ENCODE peak calls at places on chromosomes 1 and 21, in five cellular contexts. One of them, this sample, is unnamed.

GRCh38 chr21:32813265-32813903 is 41.8 kb upstream of the PAXBP1 start:
- DNase-seq in aorta: no peak
- DNase-seq in fibroblast of the aortic adventitia: no peak
- DNase-seq in epithelial cell of prostate: no peak
- DNase-seq in GF-D8: no peak
- DNase-seq in this sample: peak

GRCh38 chr1:231091853-231092301 is 51.8 kb upstream of the FAM89A start:
- DNase-seq in aorta: no peak
- DNase-seq in fibroblast of the aortic adventitia: peak
- DNase-seq in epithelial cell of prostate: no peak
- DNase-seq in GF-D8: no peak
- DNase-seq in this sample: peak

GRCh38 chr1:63663301-63663700 is 70.1 kb downstream of the PGM1 start:
- DNase-seq in aorta: no peak
- DNase-seq in fibroblast of the aortic adventitia: peak
- DNase-seq in epithelial cell of prostate: peak
- DNase-seq in GF-D8: no peak
- DNase-seq in this sample: peak

GRCh38 chr21:44856131-44856530 is 17.4 kb downstream of the PTTG1IP start:
- DNase-seq in aorta: peak
- DNase-seq in fibroblast of the aortic adventitia: no peak
- DNase-seq in epithelial cell of prostate: no peak
- DNase-seq in GF-D8: no peak
- DNase-seq in this sample: no peak

GRCh38 chr1:59498640-59499039 is 201.7 kb downstream of the FGGY start:
- DNase-seq in aorta: no peak
- DNase-seq in fibroblast of the aortic adventitia: peak
- DNase-seq in epithelial cell of prostate: no peak
- DNase-seq in GF-D8: no peak
- DNase-seq in this sample: peak

GRCh38 chr1:67834246-67834877 is 1.1 kb upstream of the GNG12 start:
- DNase-seq in aorta: no peak
- DNase-seq in fibroblast of the aortic adventitia: no peak
- DNase-seq in epithelial cell of prostate: no peak
- DNase-seq in GF-D8: no peak
- DNase-seq in this sample: no peak

GRCh38 chr21:45069711-45070110 is 4.7 kb upstream of the ADARB1 start:
- DNase-seq in aorta: no peak
- DNase-seq in fibroblast of the aortic adventitia: no peak
- DNase-seq in epithelial cell of prostate: no peak
- DNase-seq in GF-D8: no peak
- DNase-seq in this sample: peak

GRCh38 chr21:42849759-42850412 is 29.5 kb downstream of the WDR4 start:
- DNase-seq in aorta: no peak
- DNase-seq in fibroblast of the aortic adventitia: no peak
- DNase-seq in epithelial cell of prostate: no peak
- DNase-seq in GF-D8: no peak
- DNase-seq in this sample: no peak

GRCh38 chr21:38321568-38321967 is 64.8 kb downstream of the KCNJ15 start:
- DNase-seq in aorta: no peak
- DNase-seq in fibroblast of the aortic adventitia: peak
- DNase-seq in epithelial cell of prostate: no peak
- DNase-seq in GF-D8: no peak
- DNase-seq in this sample: no peak

GRCh38 chr1:205147191-205147590 is 25.4 kb upstream of the RBBP5 start:
- DNase-seq in aorta: no peak
- DNase-seq in fibroblast of the aortic adventitia: peak
- DNase-seq in epithelial cell of prostate: no peak
- DNase-seq in GF-D8: no peak
- DNase-seq in this sample: peak

GRCh38 chr1:12338793-12339192 is 109.0 kb downstream of the VPS13D start:
- DNase-seq in aorta: no peak
- DNase-seq in fibroblast of the aortic adventitia: no peak
- DNase-seq in epithelial cell of prostate: no peak
- DNase-seq in GF-D8: no peak
- DNase-seq in this sample: peak

GRCh38 chr21:43370091-43370658 is 56.8 kb downstream of the SIK1 start:
- DNase-seq in aorta: no peak
- DNase-seq in fibroblast of the aortic adventitia: peak
- DNase-seq in epithelial cell of prostate: no peak
- DNase-seq in GF-D8: no peak
- DNase-seq in this sample: no peak

GRCh38 chr1:227954163-227954850 is 6.6 kb upstream of the WNT9A start:
- DNase-seq in aorta: no peak
- DNase-seq in fibroblast of the aortic adventitia: no peak
- DNase-seq in epithelial cell of prostate: no peak
- DNase-seq in GF-D8: no peak
- DNase-seq in this sample: no peak

GRCh38 chr1:227317541-227318002 is 720 bp downstream of the CDC42BPA start:
- DNase-seq in aorta: peak
- DNase-seq in fibroblast of the aortic adventitia: peak
- DNase-seq in epithelial cell of prostate: no peak
- DNase-seq in GF-D8: no peak
- DNase-seq in this sample: peak

GRCh38 chr1:188670837-188671236 is 1806.8 kb downstream of the BRINP3 start:
- DNase-seq in aorta: no peak
- DNase-seq in fibroblast of the aortic adventitia: no peak
- DNase-seq in epithelial cell of prostate: peak
- DNase-seq in GF-D8: no peak
- DNase-seq in this sample: peak

GRCh38 chr21:38958940-38959685 is 153.4 kb downstream of the ETS2 start:
- DNase-seq in aorta: no peak
- DNase-seq in fibroblast of the aortic adventitia: peak
- DNase-seq in epithelial cell of prostate: no peak
- DNase-seq in GF-D8: peak
- DNase-seq in this sample: peak

GRCh38 chr1:214603819-214604252 is 841 bp downstream of the CENPF start:
- DNase-seq in aorta: no peak
- DNase-seq in fibroblast of the aortic adventitia: no peak
- DNase-seq in epithelial cell of prostate: no peak
- DNase-seq in GF-D8: no peak
- DNase-seq in this sample: no peak

GRCh38 chr1:15468145-15468544 is 7.8 kb upstream of the CELA2B start:
- DNase-seq in aorta: no peak
- DNase-seq in fibroblast of the aortic adventitia: no peak
- DNase-seq in epithelial cell of prostate: no peak
- DNase-seq in GF-D8: no peak
- DNase-seq in this sample: no peak

GRCh38 chr1:31795801-31796621 is 19.8 kb downstream of the SPOCD1 start:
- DNase-seq in aorta: no peak
- DNase-seq in fibroblast of the aortic adventitia: peak
- DNase-seq in epithelial cell of prostate: no peak
- DNase-seq in GF-D8: no peak
- DNase-seq in this sample: peak

GRCh38 chr1:207789386-207789785 is 37.5 kb downstream of the CD46 start:
- DNase-seq in aorta: no peak
- DNase-seq in fibroblast of the aortic adventitia: no peak
- DNase-seq in epithelial cell of prostate: no peak
- DNase-seq in GF-D8: no peak
- DNase-seq in this sample: no peak

GRCh38 chr1:179706339-179706941 is 36.7 kb upstream of the FAM163A start:
- DNase-seq in aorta: peak
- DNase-seq in fibroblast of the aortic adventitia: peak
- DNase-seq in epithelial cell of prostate: no peak
- DNase-seq in GF-D8: no peak
- DNase-seq in this sample: peak

GRCh38 chr1:44472614-44473262 is 67.7 kb downstream of the RNF220 start:
- DNase-seq in aorta: no peak
- DNase-seq in fibroblast of the aortic adventitia: peak
- DNase-seq in epithelial cell of prostate: no peak
- DNase-seq in GF-D8: no peak
- DNase-seq in this sample: no peak

GRCh38 chr1:6001992-6002576 is 9.9 kb upstream of the NPHP4 start:
- DNase-seq in aorta: peak
- DNase-seq in fibroblast of the aortic adventitia: no peak
- DNase-seq in epithelial cell of prostate: no peak
- DNase-seq in GF-D8: no peak
- DNase-seq in this sample: no peak

GRCh38 chr1:41515131-41515678 is 30.7 kb upstream of the EDN2 start:
- DNase-seq in aorta: no peak
- DNase-seq in fibroblast of the aortic adventitia: no peak
- DNase-seq in epithelial cell of prostate: no peak
- DNase-seq in GF-D8: no peak
- DNase-seq in this sample: no peak

GRCh38 chr1:154910851-154911250 is 25.7 kb downstream of the PMVK start:
- DNase-seq in aorta: no peak
- DNase-seq in fibroblast of the aortic adventitia: no peak
- DNase-seq in epithelial cell of prostate: no peak
- DNase-seq in GF-D8: no peak
- DNase-seq in this sample: no peak

GRCh38 chr1:32887623-32888022 is 1.3 kb downstream of the HPCA start:
- DNase-seq in aorta: peak
- DNase-seq in fibroblast of the aortic adventitia: no peak
- DNase-seq in epithelial cell of prostate: no peak
- DNase-seq in GF-D8: no peak
- DNase-seq in this sample: no peak

GRCh38 chr1:21212126-21212525 is 35.4 kb upstream of the EIF4G3 start:
- DNase-seq in aorta: no peak
- DNase-seq in fibroblast of the aortic adventitia: peak
- DNase-seq in epithelial cell of prostate: no peak
- DNase-seq in GF-D8: no peak
- DNase-seq in this sample: no peak

GRCh38 chr1:51058863-51059262 is 43.2 kb upstream of the C1orf185 start:
- DNase-seq in aorta: no peak
- DNase-seq in fibroblast of the aortic adventitia: peak
- DNase-seq in epithelial cell of prostate: no peak
- DNase-seq in GF-D8: no peak
- DNase-seq in this sample: peak

GRCh38 chr21:37862536-37862935 is 53.7 kb downstream of the KCNJ6 start:
- DNase-seq in aorta: no peak
- DNase-seq in fibroblast of the aortic adventitia: no peak
- DNase-seq in epithelial cell of prostate: no peak
- DNase-seq in GF-D8: peak
- DNase-seq in this sample: peak

GRCh38 chr1:189628857-189629256 is 848.8 kb downstream of the BRINP3 start:
- DNase-seq in aorta: no peak
- DNase-seq in fibroblast of the aortic adventitia: no peak
- DNase-seq in epithelial cell of prostate: no peak
- DNase-seq in GF-D8: no peak
- DNase-seq in this sample: no peak

GRCh38 chr1:26828352-26829093 is 2.0 kb downstream of the ZDHHC18 start:
- DNase-seq in aorta: peak
- DNase-seq in fibroblast of the aortic adventitia: no peak
- DNase-seq in epithelial cell of prostate: no peak
- DNase-seq in GF-D8: no peak
- DNase-seq in this sample: no peak

GRCh38 chr1:218698181-218698580 is 353.0 kb downstream of the TGFB2 start:
- DNase-seq in aorta: no peak
- DNase-seq in fibroblast of the aortic adventitia: peak
- DNase-seq in epithelial cell of prostate: no peak
- DNase-seq in GF-D8: no peak
- DNase-seq in this sample: no peak

GRCh38 chr1:93056214-93056613 is 22.9 kb upstream of the MTF2 start:
- DNase-seq in aorta: no peak
- DNase-seq in fibroblast of the aortic adventitia: peak
- DNase-seq in epithelial cell of prostate: no peak
- DNase-seq in GF-D8: no peak
- DNase-seq in this sample: peak

GRCh38 chr1:159076753-159077656 is at the start of gene AIM2:
- DNase-seq in aorta: peak
- DNase-seq in fibroblast of the aortic adventitia: peak
- DNase-seq in epithelial cell of prostate: no peak
- DNase-seq in GF-D8: peak
- DNase-seq in this sample: no peak

GRCh38 chr1:230407351-230407750 is 18.8 kb downstream of the PGBD5 start:
- DNase-seq in aorta: no peak
- DNase-seq in fibroblast of the aortic adventitia: no peak
- DNase-seq in epithelial cell of prostate: no peak
- DNase-seq in GF-D8: no peak
- DNase-seq in this sample: no peak

This sample was measured in amniotic epithelial cell.